ENCODE peak calls at places on chromosome 20, in seven cellular contexts. J, F, G, D, B, P and Y are unnamed samples.

GRCh38 chr20:8532169-8532568 is 400.1 kb downstream of the PLCB1 start:
- DNase-seq in F (no peak), D (no peak), P (no peak), J (no peak), G (no peak), B (no peak), Y (no peak)

GRCh38 chr20:50552979-50553378 is 42.8 kb downstream of the PTPN1 start:
- DNase-seq in G (no peak), D (no peak), B (no peak), F (no peak), J (no peak), P (no peak), Y (no peak)

GRCh38 chr20:39874049-39874893 is 814.8 kb downstream of the MAFB start:
- DNase-seq in F (peak), B (peak), D (peak), P (peak), G (peak), J (peak), Y (peak)

GRCh38 chr20:31569163-31570020 is 35.7 kb upstream of the ID1 start:
- DNase-seq in P (peak), J (peak), G (peak), B (peak), F (no peak), D (peak), Y (peak)

GRCh38 chr20:49658508-49658907 is 55.2 kb downstream of the B4GALT5 start:
- DNase-seq in B (no peak), F (no peak), J (no peak), D (no peak), G (no peak), P (no peak), Y (no peak)

GRCh38 chr20:1802385-1803215 is 92.6 kb upstream of the SIRPA start:
- DNase-seq in F (peak), G (peak), B (peak), P (peak), J (peak), D (peak), Y (peak)

GRCh38 chr20:23187759-23188158 is 101.6 kb upstream of the CD93 start:
- DNase-seq in F (no peak), B (no peak), P (no peak), D (no peak), J (no peak), G (no peak), Y (no peak)

GRCh38 chr20:1327241-1327653 is 1.7 kb downstream of the SDCBP2 start:
- DNase-seq in B (peak), D (peak), P (peak), G (peak), J (peak), F (no peak), Y (no peak)

GRCh38 chr20:23631981-23632710 is 5.6 kb downstream of the CST3 start:
- DNase-seq in J (no peak), F (no peak), B (no peak), G (no peak), D (no peak), P (no peak), Y (no peak)